ENCODE peak calls at places on chromosomes 11 and 22, in four cellular contexts. C is H1, Z is HepG2, J is K562. A is an unnamed sample.

GRCh38 chr11:1821562-1821961 is 13.2 kb upstream of the SYT8 start:
- DNase-seq in C (no peak), Z (no peak), J (no peak), A (no peak)

GRCh38 chr11:79834015-79834414 is 393.2 kb upstream of the TENM4 start:
- DNase-seq in C (no peak), Z (no peak), J (no peak), A (no peak)

GRCh38 chr11:75816561-75817239 is 1.7 kb downstream of the UVRAG start:
- DNase-seq in C (no peak), Z (no peak), J (peak), A (no peak)

GRCh38 chr11:116793476-116794096 is 1.9 kb upstream of the APOA5 start:
- DNase-seq in C (no peak), Z (no peak), J (no peak), A (no peak)

GRCh38 chr22:37860796-37861421 is 11.7 kb downstream of the EIF3L start:
- DNase-seq in C (no peak), Z (no peak), J (no peak), A (no peak)

GRCh38 chr11:113817162-113817561 is 37.6 kb downstream of the CLDN25 start:
- DNase-seq in C (no peak), Z (no peak), J (no peak), A (no peak)

GRCh38 chr22:44399906-44400762 is 87.4 kb upstream of the SHISAL1 start:
- DNase-seq in C (no peak), Z (no peak), J (no peak), A (no peak)

GRCh38 chr22:46963672-46964545 is 201.5 kb downstream of the TBC1D22A start:
- DNase-seq in C (no peak), Z (no peak), J (no peak), A (no peak)

GRCh38 chr11:76935030-76935429 is 74.3 kb downstream of the ACER3 start:
- DNase-seq in C (no peak), Z (no peak), J (no peak), A (no peak)

GRCh38 chr11:128328955-128329551 is 258.3 kb downstream of the ETS1 start:
- DNase-seq in C (no peak), Z (no peak), J (no peak), A (no peak)

GRCh38 chr22:22888509-22889353 is 1.1 kb downstream of the IGLL5 start:
- DNase-seq in C (no peak), Z (no peak), J (peak), A (no peak)

DNA sequence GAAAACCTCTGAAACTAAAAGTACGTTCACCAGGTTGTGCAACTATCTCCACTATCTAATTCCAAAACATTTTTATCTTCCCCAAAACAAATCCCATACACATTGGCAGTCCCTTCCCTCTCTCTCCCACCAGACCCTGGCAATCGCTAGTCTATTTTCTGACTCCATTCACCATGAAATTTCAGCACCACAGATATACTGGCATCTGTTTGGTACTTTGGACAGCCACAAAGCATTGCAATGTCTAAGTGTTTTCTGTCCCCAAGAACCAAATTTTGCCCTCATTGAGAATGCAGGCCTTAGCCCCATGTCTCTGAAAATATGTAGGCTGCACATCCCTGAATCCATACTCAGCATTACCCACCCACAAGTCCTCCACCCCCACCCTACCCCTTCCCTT is 28.0 kb upstream of the KCNJ11 start:
- DNase-seq in C (no peak), Z (no peak), J (no peak), A (no peak)
- TF ChIP-seq RAD21 in C (no peak), Z (no peak), J (no peak), A (no peak)

GRCh38 chr22:35648066-35649025 is at the start of gene APOL6:
- DNase-seq in C (no peak), Z (peak), J (peak), A (peak)
- TF ChIP-seq BRCA1 in C (no peak), Z (no peak), J (no peak), A (no peak)

GRCh38 chr22:43303751-43304150 is 39.4 kb downstream of the SCUBE1 start:
- DNase-seq in C (no peak), Z (no peak), J (no peak), A (no peak)
- TF ChIP-seq RAD21 in C (no peak), Z (no peak), J (no peak), A (no peak)

DNA sequence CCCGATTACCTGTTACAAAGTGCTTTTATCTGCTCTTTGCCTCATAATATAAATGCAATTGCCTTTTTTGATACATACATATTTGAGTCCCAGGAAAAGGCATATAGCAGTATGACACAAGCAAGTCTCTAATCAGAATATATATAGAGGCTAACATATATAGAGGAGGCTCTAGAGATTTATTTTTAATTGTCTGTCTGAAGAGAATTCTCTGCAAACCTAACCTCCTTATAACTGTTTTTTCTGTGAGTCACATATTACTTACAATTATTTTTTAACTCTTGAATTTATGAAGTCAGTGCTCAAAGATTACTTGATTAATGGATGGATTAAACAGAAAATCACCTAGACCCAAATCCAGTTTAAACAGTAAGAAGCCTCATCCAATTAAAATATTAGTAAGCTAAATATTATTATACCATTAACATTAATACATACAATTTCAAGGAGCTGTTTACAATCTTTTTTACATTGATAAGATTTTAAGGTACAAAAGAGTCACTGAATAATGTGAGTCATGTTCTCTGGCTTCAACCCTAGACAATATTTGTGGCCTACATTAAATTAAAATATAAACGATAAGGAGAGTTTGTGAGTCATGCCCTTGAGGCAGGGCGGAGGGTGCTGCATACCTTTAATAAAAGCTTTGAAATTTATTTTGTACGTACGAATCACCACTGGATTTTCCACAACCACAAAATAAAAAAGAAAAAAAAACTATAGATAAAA is 19.2 kb upstream of the MMP13 start:
- DNase-seq in C (no peak), Z (no peak), J (no peak), A (no peak)
- TF ChIP-seq BRCA1 in C (no peak), Z (no peak), J (no peak), A (no peak)

GRCh38 chr11:22193348-22194051 is 615 bp downstream of the ANO5 start:
- DNase-seq in C (peak), Z (no peak), J (peak), A (no peak)
- TF ChIP-seq RAD21 in C (no peak), Z (no peak), J (no peak), A (no peak)

GRCh38 chr11:43786016-43786415 is 94.6 kb upstream of the ALKBH3 start:
- DNase-seq in C (no peak), Z (no peak), J (no peak), A (no peak)

GRCh38 chr11:43787823-43788222 is 92.8 kb upstream of the ALKBH3 start:
- DNase-seq in C (no peak), Z (no peak), J (no peak), A (no peak)

GRCh38 chr11:43789700-43790443 is 90.8 kb upstream of the ALKBH3 start:
- DNase-seq in C (no peak), Z (no peak), J (no peak), A (no peak)

GRCh38 chr11:43790444-43790794 is 90.2 kb upstream of the ALKBH3 start:
- DNase-seq in C (no peak), Z (no peak), J (no peak), A (no peak)

DNA sequence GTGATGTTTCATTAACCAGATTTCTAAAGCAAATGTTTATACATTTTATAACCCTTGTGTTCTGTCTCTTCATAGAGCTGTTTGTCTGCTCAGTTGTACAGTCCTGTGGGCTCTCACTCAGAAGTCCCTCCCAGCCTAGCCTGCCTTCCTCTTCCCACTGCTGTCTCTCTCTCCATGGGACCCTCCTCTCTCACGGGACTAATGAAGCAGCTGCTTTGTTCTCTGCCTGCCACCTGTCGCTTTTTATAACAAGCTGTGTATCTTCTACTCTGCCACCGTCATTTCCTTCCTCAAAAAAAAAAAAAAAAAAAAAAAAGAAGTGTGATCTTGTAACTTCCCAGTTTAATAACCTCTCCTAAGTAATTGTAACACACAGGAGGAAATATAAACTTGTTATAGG is 92.2 kb upstream of the ALKBH3 start:
- DNase-seq in C (no peak), Z (no peak), J (no peak), A (no peak)
- TF ChIP-seq BRCA1 in C (no peak), Z (no peak), J (no peak), A (no peak)